ENCODE peak calls at places on chromosome 11, in five cellular contexts. N is AG10803, U is RCC 7860, I is bronchial epithelial cell, Z is T-helper 2 cell. K is an unnamed sample.

GRCh38 chr11:96134622-96135021 is 208.4 kb downstream of the MAML2 start:
- DNase-seq in U (no peak), I (peak), N (peak), Z (no peak), K (no peak)

GRCh38 chr11:14320020-14320419 is 39.0 kb downstream of the RRAS2 start:
- DNase-seq in N (peak), Z (peak), U (no peak), I (no peak), K (no peak)

GRCh38 chr11:10002221-10002620 is 291.8 kb downstream of the SBF2 start:
- DNase-seq in N (no peak), I (no peak), Z (no peak), U (no peak), K (no peak)

GRCh38 chr11:20035375-20035700 is 124.9 kb downstream of the DBX1 start:
- DNase-seq in U (no peak), Z (no peak), N (no peak), I (no peak), K (no peak)

GRCh38 chr11:110730773-110731172 is 18.5 kb upstream of the ARHGAP20 start:
- DNase-seq in N (no peak), I (no peak), U (no peak), Z (no peak), K (no peak)

GRCh38 chr11:20238712-20239111 is 78.4 kb upstream of the DBX1 start:
- DNase-seq in N (no peak), I (no peak), U (no peak), Z (no peak), K (no peak)

GRCh38 chr11:95912902-95913560 is 10.9 kb downstream of the MTMR2 start:
- DNase-seq in N (peak), U (peak), Z (no peak), I (peak), K (no peak)

GRCh38 chr11:119520966-119521365 is 98.0 kb upstream of the THY1 start:
- DNase-seq in U (no peak), Z (no peak), N (no peak), I (no peak), K (no peak)

GRCh38 chr11:62536301-62536957 is 10.2 kb downstream of the AHNAK start:
- DNase-seq in N (no peak), I (no peak), U (no peak), Z (no peak), K (no peak)

GRCh38 chr11:5291207-5291838 is 10.4 kb downstream of the OR51B4 start:
- DNase-seq in U (peak), Z (no peak), I (peak), N (peak), K (no peak)

GRCh38 chr11:36157151-36157519 is 132.1 kb downstream of the COMMD9 start:
- DNase-seq in I (no peak), U (no peak), N (no peak), Z (no peak), K (no peak)

GRCh38 chr11:72189448-72190250 is 2.3 kb upstream of the FOLR1 start:
- DNase-seq in N (peak), U (peak), I (no peak), Z (no peak), K (no peak)

GRCh38 chr11:29989181-29989580 is 27.6 kb downstream of the KCNA4 start:
- DNase-seq in U (no peak), Z (no peak), I (peak), N (no peak), K (no peak)

GRCh38 chr11:45859661-45860140 is 12.4 kb downstream of the CRY2 start:
- DNase-seq in N (peak), U (peak), I (peak), Z (no peak), K (no peak)

GRCh38 chr11:2975594-2975993 is 16.5 kb downstream of the NAP1L4 start:
- DNase-seq in N (peak), Z (peak), U (peak), I (peak), K (peak)

GRCh38 chr11:18743365-18743764 is 17.4 kb upstream of the IGSF22 start:
- DNase-seq in Z (no peak), N (no peak), U (no peak), I (no peak), K (no peak)

GRCh38 chr11:18590573-18590972 is 2.0 kb upstream of the UEVLD start:
- DNase-seq in I (no peak), Z (no peak), U (no peak), N (no peak), K (no peak)

GRCh38 chr11:93567406-93567819 is 24.2 kb upstream of the SMCO4 start:
- DNase-seq in U (no peak), N (peak), I (no peak), Z (no peak), K (no peak)

GRCh38 chr11:117933475-117933874 is 4.3 kb upstream of the TMPRSS13 start:
- DNase-seq in I (no peak), U (no peak), Z (no peak), N (no peak), K (no peak)

GRCh38 chr11:67352546-67353316 is 615 bp downstream of the POLD4 start:
- DNase-seq in N (peak), U (peak), I (peak), Z (no peak), K (no peak)

GRCh38 chr11:35077709-35078695 is 61.0 kb upstream of the CD44 start:
- DNase-seq in I (peak), U (peak), Z (peak), N (peak), K (peak)

GRCh38 chr11:19953909-19954308 is 206.4 kb downstream of the DBX1 start:
- DNase-seq in N (peak), Z (no peak), U (peak), I (peak), K (no peak)

GRCh38 chr11:35144103-35144741 is 5.3 kb downstream of the CD44 start:
- DNase-seq in Z (peak), I (peak), U (peak), N (peak), K (peak)

GRCh38 chr11:36231300-36231699 is 57.9 kb downstream of the COMMD9 start:
- DNase-seq in U (no peak), I (no peak), N (peak), Z (no peak), K (no peak)

K was measured in naive thymus-derived CD8-positive, alpha-beta T cell.